ENCODE peak calls at places on chromosomes 4 and X, in seven cellular contexts. One of them, this sample, is unnamed.

GRCh38 chrX:132576945-132577344 is 88.1 kb upstream of the MBNL3 start:
- DNase-seq in AG04450: no peak
- DNase-seq in MG63: no peak
- DNase-seq in type B pancreatic cell: no peak
- DNase-seq in non-pigmented ciliary epithelial cell: no peak
- DNase-seq in stimulated activated CD8-positive, alpha-beta memory T cell treated with anti-CD3 and anti-CD28 coated beads, Interleukin-4, amount 100 ng/mL, for 48 hours: no peak
- DNase-seq in B cell: no peak
- DNase-seq in this sample: no peak

GRCh38 chr4:101649790-101650450 is 140.6 kb upstream of the BANK1 start:
- DNase-seq in MG63: peak
- DNase-seq in B cell: no peak
- DNase-seq in type B pancreatic cell: no peak
- DNase-seq in non-pigmented ciliary epithelial cell: no peak
- DNase-seq in AG04450: no peak
- DNase-seq in stimulated activated CD8-positive, alpha-beta memory T cell treated with anti-CD3 and anti-CD28 coated beads, Interleukin-4, amount 100 ng/mL, for 48 hours: no peak
- DNase-seq in this sample: no peak

GRCh38 chr4:2241003-2241402 is 918 bp downstream of the HAUS3 start:
- DNase-seq in stimulated activated CD8-positive, alpha-beta memory T cell treated with anti-CD3 and anti-CD28 coated beads, Interleukin-4, amount 100 ng/mL, for 48 hours: no peak
- DNase-seq in MG63: no peak
- DNase-seq in B cell: no peak
- DNase-seq in non-pigmented ciliary epithelial cell: no peak
- DNase-seq in type B pancreatic cell: no peak
- DNase-seq in AG04450: no peak
- DNase-seq in this sample: no peak

GRCh38 chrX:150842198-150842553 is 56.3 kb downstream of the CD99L2 start:
- DNase-seq in MG63: no peak
- DNase-seq in B cell: no peak
- DNase-seq in stimulated activated CD8-positive, alpha-beta memory T cell treated with anti-CD3 and anti-CD28 coated beads, Interleukin-4, amount 100 ng/mL, for 48 hours: no peak
- DNase-seq in AG04450: no peak
- DNase-seq in type B pancreatic cell: no peak
- DNase-seq in non-pigmented ciliary epithelial cell: no peak
- DNase-seq in this sample: no peak

GRCh38 chr4:68904786-68905185 is 46.8 kb downstream of the UGT2A3 start:
- DNase-seq in B cell: no peak
- DNase-seq in stimulated activated CD8-positive, alpha-beta memory T cell treated with anti-CD3 and anti-CD28 coated beads, Interleukin-4, amount 100 ng/mL, for 48 hours: no peak
- DNase-seq in AG04450: no peak
- DNase-seq in type B pancreatic cell: no peak
- DNase-seq in non-pigmented ciliary epithelial cell: no peak
- DNase-seq in MG63: no peak
- DNase-seq in this sample: no peak

GRCh38 chr4:73853246-73853704 is at the start of gene PF4V1:
- DNase-seq in MG63: peak
- DNase-seq in type B pancreatic cell: no peak
- DNase-seq in stimulated activated CD8-positive, alpha-beta memory T cell treated with anti-CD3 and anti-CD28 coated beads, Interleukin-4, amount 100 ng/mL, for 48 hours: no peak
- DNase-seq in non-pigmented ciliary epithelial cell: no peak
- DNase-seq in AG04450: no peak
- DNase-seq in B cell: no peak
- DNase-seq in this sample: no peak

GRCh38 chr4:184792950-184793555 is 32.7 kb downstream of the ACSL1 start:
- DNase-seq in stimulated activated CD8-positive, alpha-beta memory T cell treated with anti-CD3 and anti-CD28 coated beads, Interleukin-4, amount 100 ng/mL, for 48 hours: peak
- DNase-seq in MG63: peak
- DNase-seq in B cell: no peak
- DNase-seq in AG04450: peak
- DNase-seq in type B pancreatic cell: no peak
- DNase-seq in non-pigmented ciliary epithelial cell: peak
- DNase-seq in this sample: peak

GRCh38 chrX:111568356-111568755 is 56.9 kb downstream of the SERTM2 start:
- DNase-seq in stimulated activated CD8-positive, alpha-beta memory T cell treated with anti-CD3 and anti-CD28 coated beads, Interleukin-4, amount 100 ng/mL, for 48 hours: no peak
- DNase-seq in type B pancreatic cell: no peak
- DNase-seq in B cell: no peak
- DNase-seq in AG04450: no peak
- DNase-seq in MG63: no peak
- DNase-seq in non-pigmented ciliary epithelial cell: no peak
- DNase-seq in this sample: no peak

GRCh38 chr4:140049924-140050681 is 103.9 kb downstream of the MAML3 start:
- DNase-seq in type B pancreatic cell: no peak
- DNase-seq in B cell: no peak
- DNase-seq in MG63: no peak
- DNase-seq in stimulated activated CD8-positive, alpha-beta memory T cell treated with anti-CD3 and anti-CD28 coated beads, Interleukin-4, amount 100 ng/mL, for 48 hours: peak
- DNase-seq in AG04450: no peak
- DNase-seq in non-pigmented ciliary epithelial cell: no peak
- DNase-seq in this sample: peak

GRCh38 chr4:48340276-48340904 is 939 bp upstream of the SLAIN2 start:
- DNase-seq in AG04450: peak
- DNase-seq in non-pigmented ciliary epithelial cell: no peak
- DNase-seq in B cell: no peak
- DNase-seq in stimulated activated CD8-positive, alpha-beta memory T cell treated with anti-CD3 and anti-CD28 coated beads, Interleukin-4, amount 100 ng/mL, for 48 hours: no peak
- DNase-seq in MG63: peak
- DNase-seq in type B pancreatic cell: no peak
- DNase-seq in this sample: no peak

GRCh38 chr4:107034982-107035710 is 967 bp downstream of the DKK2 start:
- DNase-seq in MG63: peak
- DNase-seq in non-pigmented ciliary epithelial cell: no peak
- DNase-seq in type B pancreatic cell: peak
- DNase-seq in B cell: no peak
- DNase-seq in stimulated activated CD8-positive, alpha-beta memory T cell treated with anti-CD3 and anti-CD28 coated beads, Interleukin-4, amount 100 ng/mL, for 48 hours: peak
- DNase-seq in AG04450: no peak
- DNase-seq in this sample: peak

GRCh38 chr4:84647307-84647884 is 64.5 kb downstream of the CDS1 start:
- DNase-seq in MG63: no peak
- DNase-seq in B cell: no peak
- DNase-seq in type B pancreatic cell: no peak
- DNase-seq in AG04450: no peak
- DNase-seq in non-pigmented ciliary epithelial cell: no peak
- DNase-seq in stimulated activated CD8-positive, alpha-beta memory T cell treated with anti-CD3 and anti-CD28 coated beads, Interleukin-4, amount 100 ng/mL, for 48 hours: no peak
- DNase-seq in this sample: no peak

GRCh38 chr4:19005211-19005610 is 983.7 kb upstream of the LCORL start:
- DNase-seq in B cell: no peak
- DNase-seq in MG63: no peak
- DNase-seq in stimulated activated CD8-positive, alpha-beta memory T cell treated with anti-CD3 and anti-CD28 coated beads, Interleukin-4, amount 100 ng/mL, for 48 hours: no peak
- DNase-seq in non-pigmented ciliary epithelial cell: peak
- DNase-seq in AG04450: peak
- DNase-seq in type B pancreatic cell: no peak
- DNase-seq in this sample: no peak

GRCh38 chr4:1044469-1045192 is 33.2 kb downstream of the FGFRL1 start:
- DNase-seq in MG63: no peak
- DNase-seq in stimulated activated CD8-positive, alpha-beta memory T cell treated with anti-CD3 and anti-CD28 coated beads, Interleukin-4, amount 100 ng/mL, for 48 hours: no peak
- DNase-seq in AG04450: no peak
- DNase-seq in B cell: no peak
- DNase-seq in non-pigmented ciliary epithelial cell: no peak
- DNase-seq in type B pancreatic cell: no peak
- DNase-seq in this sample: no peak

GRCh38 chr4:105146286-105147219 is at the start of gene TET2:
- DNase-seq in AG04450: peak
- DNase-seq in B cell: peak
- DNase-seq in MG63: peak
- DNase-seq in type B pancreatic cell: peak
- DNase-seq in stimulated activated CD8-positive, alpha-beta memory T cell treated with anti-CD3 and anti-CD28 coated beads, Interleukin-4, amount 100 ng/mL, for 48 hours: peak
- DNase-seq in non-pigmented ciliary epithelial cell: peak
- DNase-seq in this sample: peak

GRCh38 chr4:56908206-56909082 is 744 bp downstream of the REST start:
- DNase-seq in AG04450: no peak
- DNase-seq in MG63: peak
- DNase-seq in type B pancreatic cell: peak
- DNase-seq in non-pigmented ciliary epithelial cell: no peak
- DNase-seq in B cell: peak
- DNase-seq in stimulated activated CD8-positive, alpha-beta memory T cell treated with anti-CD3 and anti-CD28 coated beads, Interleukin-4, amount 100 ng/mL, for 48 hours: peak
- DNase-seq in this sample: peak

GRCh38 chrX:16087081-16087480 is 36.3 kb upstream of the GRPR start:
- DNase-seq in non-pigmented ciliary epithelial cell: no peak
- DNase-seq in AG04450: no peak
- DNase-seq in type B pancreatic cell: no peak
- DNase-seq in MG63: no peak
- DNase-seq in stimulated activated CD8-positive, alpha-beta memory T cell treated with anti-CD3 and anti-CD28 coated beads, Interleukin-4, amount 100 ng/mL, for 48 hours: no peak
- DNase-seq in B cell: no peak
- DNase-seq in this sample: no peak

GRCh38 chr4:156346959-156347385 is 393.3 kb upstream of the CTSO start:
- DNase-seq in non-pigmented ciliary epithelial cell: no peak
- DNase-seq in stimulated activated CD8-positive, alpha-beta memory T cell treated with anti-CD3 and anti-CD28 coated beads, Interleukin-4, amount 100 ng/mL, for 48 hours: no peak
- DNase-seq in MG63: no peak
- DNase-seq in type B pancreatic cell: no peak
- DNase-seq in B cell: no peak
- DNase-seq in AG04450: no peak
- DNase-seq in this sample: no peak

GRCh38 chr4:1413687-1414479 is 7.6 kb upstream of the NKX1-1 start:
- DNase-seq in B cell: no peak
- DNase-seq in non-pigmented ciliary epithelial cell: no peak
- DNase-seq in stimulated activated CD8-positive, alpha-beta memory T cell treated with anti-CD3 and anti-CD28 coated beads, Interleukin-4, amount 100 ng/mL, for 48 hours: no peak
- DNase-seq in type B pancreatic cell: no peak
- DNase-seq in AG04450: no peak
- DNase-seq in MG63: no peak
- DNase-seq in this sample: no peak

GRCh38 chrX:154714925-154715324 is 36.0 kb downstream of the GAB3 start:
- DNase-seq in B cell: peak
- DNase-seq in stimulated activated CD8-positive, alpha-beta memory T cell treated with anti-CD3 and anti-CD28 coated beads, Interleukin-4, amount 100 ng/mL, for 48 hours: peak
- DNase-seq in non-pigmented ciliary epithelial cell: no peak
- DNase-seq in AG04450: no peak
- DNase-seq in type B pancreatic cell: no peak
- DNase-seq in MG63: no peak
- DNase-seq in this sample: peak

GRCh38 chrX:37867509-37868153 is 20.3 kb upstream of the DYNLT3 start:
- DNase-seq in stimulated activated CD8-positive, alpha-beta memory T cell treated with anti-CD3 and anti-CD28 coated beads, Interleukin-4, amount 100 ng/mL, for 48 hours: no peak
- DNase-seq in type B pancreatic cell: no peak
- DNase-seq in AG04450: no peak
- DNase-seq in non-pigmented ciliary epithelial cell: no peak
- DNase-seq in MG63: no peak
- DNase-seq in B cell: no peak
- DNase-seq in this sample: no peak

GRCh38 chrX:20620301-20620700 is 353.6 kb upstream of the RPS6KA3 start:
- DNase-seq in B cell: no peak
- DNase-seq in stimulated activated CD8-positive, alpha-beta memory T cell treated with anti-CD3 and anti-CD28 coated beads, Interleukin-4, amount 100 ng/mL, for 48 hours: no peak
- DNase-seq in MG63: peak
- DNase-seq in AG04450: no peak
- DNase-seq in non-pigmented ciliary epithelial cell: no peak
- DNase-seq in type B pancreatic cell: no peak
- DNase-seq in this sample: no peak

GRCh38 chr4:186104114-186104894 is at the start of gene FAM149A:
- DNase-seq in non-pigmented ciliary epithelial cell: no peak
- DNase-seq in AG04450: no peak
- DNase-seq in B cell: no peak
- DNase-seq in stimulated activated CD8-positive, alpha-beta memory T cell treated with anti-CD3 and anti-CD28 coated beads, Interleukin-4, amount 100 ng/mL, for 48 hours: peak
- DNase-seq in MG63: peak
- DNase-seq in type B pancreatic cell: no peak
- DNase-seq in this sample: peak

GRCh38 chrX:130625381-130625780 is 223.6 kb downstream of the RBMX2 start:
- DNase-seq in AG04450: no peak
- DNase-seq in B cell: no peak
- DNase-seq in stimulated activated CD8-positive, alpha-beta memory T cell treated with anti-CD3 and anti-CD28 coated beads, Interleukin-4, amount 100 ng/mL, for 48 hours: no peak
- DNase-seq in type B pancreatic cell: no peak
- DNase-seq in non-pigmented ciliary epithelial cell: peak
- DNase-seq in MG63: no peak
- DNase-seq in this sample: no peak

GRCh38 chrX:150871341-150871811 is 27.1 kb downstream of the CD99L2 start:
- DNase-seq in B cell: no peak
- DNase-seq in MG63: no peak
- DNase-seq in type B pancreatic cell: no peak
- DNase-seq in stimulated activated CD8-positive, alpha-beta memory T cell treated with anti-CD3 and anti-CD28 coated beads, Interleukin-4, amount 100 ng/mL, for 48 hours: no peak
- DNase-seq in AG04450: no peak
- DNase-seq in non-pigmented ciliary epithelial cell: no peak
- DNase-seq in this sample: no peak

GRCh38 chr4:146029939-146030710 is 91.5 kb upstream of the ZNF827 start:
- DNase-seq in B cell: peak
- DNase-seq in stimulated activated CD8-positive, alpha-beta memory T cell treated with anti-CD3 and anti-CD28 coated beads, Interleukin-4, amount 100 ng/mL, for 48 hours: no peak
- DNase-seq in AG04450: no peak
- DNase-seq in type B pancreatic cell: no peak
- DNase-seq in non-pigmented ciliary epithelial cell: no peak
- DNase-seq in MG63: no peak
- DNase-seq in this sample: no peak

GRCh38 chrX:7115557-7115956 is 32.0 kb upstream of the STS start:
- DNase-seq in non-pigmented ciliary epithelial cell: no peak
- DNase-seq in B cell: no peak
- DNase-seq in AG04450: no peak
- DNase-seq in stimulated activated CD8-positive, alpha-beta memory T cell treated with anti-CD3 and anti-CD28 coated beads, Interleukin-4, amount 100 ng/mL, for 48 hours: no peak
- DNase-seq in MG63: peak
- DNase-seq in type B pancreatic cell: no peak
- DNase-seq in this sample: no peak

GRCh38 chr4:87807402-87807801 is 8.0 kb downstream of the IBSP start:
- DNase-seq in MG63: no peak
- DNase-seq in B cell: no peak
- DNase-seq in type B pancreatic cell: no peak
- DNase-seq in AG04450: no peak
- DNase-seq in stimulated activated CD8-positive, alpha-beta memory T cell treated with anti-CD3 and anti-CD28 coated beads, Interleukin-4, amount 100 ng/mL, for 48 hours: no peak
- DNase-seq in non-pigmented ciliary epithelial cell: no peak
- DNase-seq in this sample: no peak

GRCh38 chr4:125703443-125703842 is 388.7 kb downstream of the FAT4 start:
- DNase-seq in non-pigmented ciliary epithelial cell: no peak
- DNase-seq in B cell: no peak
- DNase-seq in MG63: no peak
- DNase-seq in stimulated activated CD8-positive, alpha-beta memory T cell treated with anti-CD3 and anti-CD28 coated beads, Interleukin-4, amount 100 ng/mL, for 48 hours: no peak
- DNase-seq in AG04450: no peak
- DNase-seq in type B pancreatic cell: no peak
- DNase-seq in this sample: no peak

GRCh38 chrX:45233541-45233940 is 32.9 kb upstream of the DIPK2B start:
- DNase-seq in AG04450: no peak
- DNase-seq in type B pancreatic cell: no peak
- DNase-seq in B cell: no peak
- DNase-seq in stimulated activated CD8-positive, alpha-beta memory T cell treated with anti-CD3 and anti-CD28 coated beads, Interleukin-4, amount 100 ng/mL, for 48 hours: no peak
- DNase-seq in non-pigmented ciliary epithelial cell: no peak
- DNase-seq in MG63: no peak
- DNase-seq in this sample: no peak

GRCh38 chr4:27921236-27921635 is 1060.6 kb downstream of the STIM2 start:
- DNase-seq in stimulated activated CD8-positive, alpha-beta memory T cell treated with anti-CD3 and anti-CD28 coated beads, Interleukin-4, amount 100 ng/mL, for 48 hours: no peak
- DNase-seq in MG63: no peak
- DNase-seq in AG04450: no peak
- DNase-seq in B cell: no peak
- DNase-seq in type B pancreatic cell: no peak
- DNase-seq in non-pigmented ciliary epithelial cell: peak
- DNase-seq in this sample: no peak

GRCh38 chr4:2712261-2712842 is 43.8 kb downstream of the TNIP2 start:
- DNase-seq in non-pigmented ciliary epithelial cell: no peak
- DNase-seq in type B pancreatic cell: no peak
- DNase-seq in B cell: no peak
- DNase-seq in MG63: no peak
- DNase-seq in stimulated activated CD8-positive, alpha-beta memory T cell treated with anti-CD3 and anti-CD28 coated beads, Interleukin-4, amount 100 ng/mL, for 48 hours: no peak
- DNase-seq in AG04450: no peak
- DNase-seq in this sample: no peak

GRCh38 chr4:141352775-141353544 is 132.3 kb downstream of the ZNF330 start:
- DNase-seq in stimulated activated CD8-positive, alpha-beta memory T cell treated with anti-CD3 and anti-CD28 coated beads, Interleukin-4, amount 100 ng/mL, for 48 hours: no peak
- DNase-seq in non-pigmented ciliary epithelial cell: peak
- DNase-seq in AG04450: peak
- DNase-seq in B cell: no peak
- DNase-seq in type B pancreatic cell: no peak
- DNase-seq in MG63: peak
- DNase-seq in this sample: no peak

GRCh38 chr4:72557021-72557420 is 12.0 kb downstream of the ADAMTS3 start:
- DNase-seq in B cell: no peak
- DNase-seq in stimulated activated CD8-positive, alpha-beta memory T cell treated with anti-CD3 and anti-CD28 coated beads, Interleukin-4, amount 100 ng/mL, for 48 hours: no peak
- DNase-seq in AG04450: no peak
- DNase-seq in non-pigmented ciliary epithelial cell: no peak
- DNase-seq in type B pancreatic cell: no peak
- DNase-seq in MG63: no peak
- DNase-seq in this sample: no peak

GRCh38 chr4:5965225-5965624 is 53.0 kb downstream of the C4orf50 start:
- DNase-seq in AG04450: no peak
- DNase-seq in type B pancreatic cell: no peak
- DNase-seq in B cell: no peak
- DNase-seq in MG63: no peak
- DNase-seq in stimulated activated CD8-positive, alpha-beta memory T cell treated with anti-CD3 and anti-CD28 coated beads, Interleukin-4, amount 100 ng/mL, for 48 hours: no peak
- DNase-seq in non-pigmented ciliary epithelial cell: no peak
- DNase-seq in this sample: no peak

GRCh38 chr4:147328756-147329446 is 152.0 kb upstream of the EDNRA start:
- DNase-seq in MG63: no peak
- DNase-seq in type B pancreatic cell: no peak
- DNase-seq in AG04450: no peak
- DNase-seq in stimulated activated CD8-positive, alpha-beta memory T cell treated with anti-CD3 and anti-CD28 coated beads, Interleukin-4, amount 100 ng/mL, for 48 hours: no peak
- DNase-seq in B cell: no peak
- DNase-seq in non-pigmented ciliary epithelial cell: no peak
- DNase-seq in this sample: no peak

GRCh38 chr4:67658302-67658701 is 42.7 kb downstream of the UBA6 start:
- DNase-seq in stimulated activated CD8-positive, alpha-beta memory T cell treated with anti-CD3 and anti-CD28 coated beads, Interleukin-4, amount 100 ng/mL, for 48 hours: peak
- DNase-seq in type B pancreatic cell: no peak
- DNase-seq in B cell: no peak
- DNase-seq in MG63: no peak
- DNase-seq in AG04450: no peak
- DNase-seq in non-pigmented ciliary epithelial cell: no peak
- DNase-seq in this sample: no peak

GRCh38 chr4:61079427-61079826 is 120.7 kb upstream of the ADGRL3 start:
- DNase-seq in AG04450: no peak
- DNase-seq in MG63: no peak
- DNase-seq in stimulated activated CD8-positive, alpha-beta memory T cell treated with anti-CD3 and anti-CD28 coated beads, Interleukin-4, amount 100 ng/mL, for 48 hours: no peak
- DNase-seq in type B pancreatic cell: no peak
- DNase-seq in B cell: no peak
- DNase-seq in non-pigmented ciliary epithelial cell: no peak
- DNase-seq in this sample: no peak

This sample was measured in head of caudate nucleus.